ENCODE peak calls at places on chromosome 13, in seven cellular contexts. T, P, R, Q, B, I and U are unnamed samples.

GRCh38 chr13:97933736-97934135 is 19.7 kb upstream of the IPO5 start:
- DNase-seq in T (no peak), P (no peak), R (no peak), Q (no peak), B (no peak), I (no peak), U (no peak)

GRCh38 chr13:73358606-73359005 is 299.8 kb downstream of the KLF5 start:
- DNase-seq in T (no peak), P (no peak), R (no peak), Q (no peak), B (no peak), I (peak; percentile 66), U (no peak)

GRCh38 chr13:30441304-30441703 is 19.0 kb downstream of the UBE2L5 start:
- DNase-seq in T (no peak), P (no peak), R (no peak), Q (no peak), B (no peak), I (peak; percentile 36), U (no peak)

GRCh38 chr13:114096031-114096485 is 36.4 kb downstream of the RASA3 start:
- DNase-seq in T (no peak), P (no peak), R (no peak), Q (no peak), B (no peak), I (no peak), U (no peak)

GRCh38 chr13:96090240-96091101 is 564 bp downstream of the HS6ST3 start:
- DNase-seq in T (no peak), P (no peak), R (peak; percentile 13), Q (no peak), B (peak; percentile 16), I (peak; percentile 8), U (peak; percentile 2)

GRCh38 chr13:96958286-96958891 is 35.9 kb downstream of the OXGR1 start:
- DNase-seq in T (peak; percentile 40), P (peak; percentile 40), R (no peak), Q (no peak), B (no peak), I (peak; percentile 55), U (peak; percentile 47)

GRCh38 chr13:20159646-20160345 is 1.1 kb downstream of the GJA3 start:
- DNase-seq in T (peak; percentile 38), P (no peak), R (no peak), Q (no peak), B (no peak), I (no peak), U (peak; percentile 22)

GRCh38 chr13:30091035-30091434 is 216.3 kb downstream of the KATNAL1 start:
- DNase-seq in T (no peak), P (no peak), R (no peak), Q (no peak), B (no peak), I (no peak), U (no peak)

GRCh38 chr13:73372691-73373627 is 314.2 kb downstream of the KLF5 start:
- DNase-seq in T (no peak), P (no peak), R (no peak), Q (no peak), B (no peak), I (no peak), U (no peak)

GRCh38 chr13:106609116-106609515 is 41.2 kb upstream of the ARGLU1 start:
- DNase-seq in T (no peak), P (no peak), R (no peak), Q (no peak), B (no peak), I (peak; percentile 61), U (no peak)

GRCh38 chr13:47148543-47148942 is 251.7 kb upstream of the HTR2A start:
- DNase-seq in T (no peak), P (no peak), R (no peak), Q (no peak), B (no peak), I (no peak), U (no peak)

GRCh38 chr13:32045963-32046785 is 14.6 kb downstream of the FRY start:
- DNase-seq in T (peak; percentile 67), P (peak; percentile 24), R (no peak), Q (no peak), B (peak; percentile 29), I (peak; percentile 18), U (peak; percentile 53)

GRCh38 chr13:96677029-96677428 is 317.2 kb downstream of the OXGR1 start:
- DNase-seq in T (no peak), P (no peak), R (no peak), Q (no peak), B (no peak), I (no peak), U (no peak)

GRCh38 chr13:93249259-93249917 is 22.8 kb downstream of the GPC6 start:
- DNase-seq in T (peak; percentile 91), P (peak; percentile 92), R (no peak), Q (peak; percentile 69), B (no peak), I (peak; percentile 91), U (peak; percentile 93)

GRCh38 chr13:36685912-36686311 is 12.1 kb downstream of the SERTM1 start:
- DNase-seq in T (no peak), P (peak; percentile 24), R (no peak), Q (no peak), B (no peak), I (peak; percentile 70), U (peak; percentile 86)

GRCh38 chr13:94419304-94419943 is 60.1 kb downstream of the DCT start:
- DNase-seq in T (peak; percentile 83), P (peak; percentile 78), R (no peak), Q (peak; percentile 15), B (no peak), I (peak; percentile 67), U (peak; percentile 95)

DNA sequence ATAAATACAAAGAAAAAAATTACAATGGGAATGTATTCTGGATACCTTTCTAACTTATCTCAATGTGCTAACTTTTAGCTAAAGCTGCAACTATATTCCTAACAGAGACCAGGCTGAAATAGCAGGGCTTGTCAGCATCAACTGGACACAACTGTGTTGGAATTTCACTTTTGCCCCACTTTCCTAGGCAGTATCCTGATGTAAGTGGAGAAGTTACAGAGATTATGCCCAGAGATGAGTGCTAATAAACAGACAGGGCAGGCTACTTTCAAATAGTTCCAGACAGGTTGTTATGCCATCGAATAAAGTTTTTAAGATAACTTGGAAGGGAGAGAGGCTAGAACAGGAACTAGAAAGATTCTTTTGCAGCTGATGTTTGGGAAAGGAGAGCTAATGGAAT is 201.9 kb downstream of the KCTD12 start:
- DNase-seq in T (peak; percentile 41), P (no peak), R (no peak), Q (no peak), B (no peak), I (no peak), U (peak; percentile 13)
- H3K4me3 ChIP-seq in T (no peak overlapping the region), P (no peak overlapping the region), R (no peak overlapping the region), Q (no peak overlapping the region), B (no peak overlapping the region), I (no peak overlapping the region), U (no peak overlapping the region)

GRCh38 chr13:80059789-80060188 is 281.1 kb downstream of the SPRY2 start:
- DNase-seq in T (no peak), P (no peak), R (no peak), Q (no peak), B (no peak), I (no peak), U (no peak)
- TF ChIP-seq CTCF in T (no peak), P (no peak), R (no peak), Q (no peak), B (no peak), I (no peak), U (no peak)

DNA sequence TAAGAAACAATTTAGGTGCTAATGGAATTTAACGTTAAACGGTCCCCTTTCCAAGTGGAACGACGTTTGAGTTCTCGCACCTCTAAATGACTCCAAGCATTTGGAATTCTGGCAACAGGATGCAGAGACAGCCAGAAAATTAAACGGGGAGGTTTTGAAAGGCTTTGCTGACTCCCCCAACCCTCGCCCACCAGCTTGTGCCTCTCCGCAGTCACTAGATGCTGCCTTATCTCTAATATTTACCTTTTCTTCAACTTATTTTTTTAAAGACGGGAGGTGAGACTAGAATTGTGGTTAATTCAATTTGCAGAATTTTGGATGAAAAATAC is 2.5 kb downstream of the ZIC2 start:
- DNase-seq in T (no peak), P (no peak), R (no peak), Q (no peak), B (no peak), I (no peak), U (no peak)
- H3K4me3 ChIP-seq in T (no peak overlapping the region), P (peak overlapping the region; percentile 61), R (no peak overlapping the region), Q (no peak overlapping the region), B (no peak overlapping the region), I (no peak overlapping the region), U (no peak overlapping the region)

DNA sequence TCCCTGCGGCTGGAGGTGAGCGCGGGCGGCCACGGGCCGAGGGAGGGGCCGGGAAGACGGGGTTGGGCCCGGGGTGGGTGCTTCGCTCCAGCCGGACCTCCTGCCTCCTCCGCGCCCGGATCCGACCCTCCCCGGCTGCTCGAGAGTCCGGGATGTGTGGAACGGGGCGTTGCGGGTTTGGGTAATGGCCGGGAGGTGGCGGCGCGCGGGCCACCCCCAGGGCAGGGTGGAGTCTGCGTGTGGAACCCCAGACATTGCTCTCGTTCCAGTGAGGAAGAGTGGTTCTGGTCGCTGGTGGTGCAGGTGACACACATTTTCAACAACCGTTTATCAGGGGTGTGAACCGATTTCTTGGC is 38.8 kb downstream of the ARHGEF7 start:
- DNase-seq in T (no peak), P (peak; percentile 26), R (peak; percentile 49), Q (no peak), B (peak; percentile 25), I (no peak), U (peak; percentile 26)
- TF ChIP-seq CTCF in T (no peak), P (peak; percentile 51), R (peak; percentile 31), Q (peak; percentile 35), B (no peak), I (no peak), U (no peak)

GRCh38 chr13:77298403-77298802 is 28.5 kb downstream of the MYCBP2 start:
- DNase-seq in T (no peak), P (no peak), R (no peak), Q (no peak), B (no peak), I (no peak), U (no peak)
- H3K4me3 ChIP-seq in T (no peak overlapping the region), P (no peak overlapping the region), R (no peak overlapping the region), Q (no peak overlapping the region), B (no peak overlapping the region), I (no peak overlapping the region), U (no peak overlapping the region)

GRCh38 chr13:86870388-86870966 is 800.7 kb upstream of the SLITRK5 start:
- DNase-seq in T (peak; percentile 49), P (no peak), R (no peak), Q (no peak), B (no peak), I (peak; percentile 6), U (peak; percentile 18)
- TF ChIP-seq CTCF in T (peak; percentile 54), P (peak; percentile 51), R (peak; percentile 67), Q (peak; percentile 66), B (peak; percentile 20), I (peak; percentile 54), U (peak; percentile 58)

GRCh38 chr13:98975822-98976261 is 2.0 kb downstream of the DOCK9 start:
- DNase-seq in T (no peak), P (no peak), R (no peak), Q (no peak), B (no peak), I (peak; percentile 54), U (no peak)
- H3K4me3 ChIP-seq in T (no peak overlapping the region), P (no peak overlapping the region), R (peak overlapping the region; percentile 70), Q (no peak overlapping the region), B (no peak overlapping the region), I (no peak overlapping the region), U (no peak overlapping the region)

GRCh38 chr13:24313449-24313848 is 4.1 kb downstream of the C1QTNF9 start:
- DNase-seq in T (peak; percentile 29), P (peak; percentile 8), R (no peak), Q (no peak), B (no peak), I (no peak), U (peak; percentile 20)
- TF ChIP-seq CTCF in T (peak; percentile 35), P (peak; percentile 29), R (peak; percentile 57), Q (peak; percentile 30), B (no peak), I (peak; percentile 24), U (peak; percentile 35)